ENCODE peak calls at places on chromosomes 12 and 14, in ten cellular contexts. E is HCT116; B is pancreas; H is hepatocyte; R is effector memory CD4-positive, alpha-beta T cell; W is AG04450; A is aorta; K is A549; Z is cardiac muscle cell; U is esophagus squamous epithelium. D is an unnamed sample.

GRCh38 chr14:49992901-49993335 is 100.0 kb downstream of the ARF6 start:
- DNase-seq in E (no peak), B (no peak), H (no peak), R (no peak), W (no peak), A (no peak), K (no peak), Z (peak), U (no peak), D (no peak)

GRCh38 chr14:99215277-99215676 is 56.7 kb downstream of the BCL11B start:
- DNase-seq in E (no peak), B (no peak), H (peak), R (no peak), W (no peak), A (peak), K (no peak), Z (peak), U (no peak), D (no peak)

GRCh38 chr14:63200035-63200740 is 4.1 kb upstream of the RHOJ start:
- DNase-seq in E (no peak), B (no peak), H (no peak), R (no peak), W (no peak), A (no peak), K (no peak), Z (no peak), U (no peak), D (no peak)

GRCh38 chr12:56629459-56630179 is 507 bp downstream of the BAZ2A start:
- DNase-seq in E (no peak), B (peak), H (peak), R (peak), W (no peak), A (no peak), K (peak), Z (peak), U (no peak), D (peak)

GRCh38 chr14:96639550-96639949 is 137.4 kb downstream of the PAPOLA start:
- DNase-seq in E (no peak), B (no peak), H (peak), R (no peak), W (no peak), A (peak), K (no peak), Z (no peak), U (no peak), D (no peak)

GRCh38 chr12:8953773-8954402 is 4.4 kb upstream of the M6PR start:
- DNase-seq in E (no peak), B (no peak), H (no peak), R (peak), W (no peak), A (no peak), K (no peak), Z (no peak), U (no peak), D (no peak)

GRCh38 chr12:93318720-93319522 is 58.8 kb upstream of the NUDT4 start:
- DNase-seq in E (no peak), B (no peak), H (no peak), R (no peak), W (no peak), A (no peak), K (no peak), Z (no peak), U (no peak), D (no peak)

GRCh38 chr12:124829008-124829707 is 34.5 kb downstream of the SCARB1 start:
- DNase-seq in E (no peak), B (no peak), H (peak), R (no peak), W (peak), A (no peak), K (peak), Z (peak), U (no peak), D (no peak)

GRCh38 chr14:101121399-101122113 is 218.0 kb upstream of the RTL1 start:
- DNase-seq in E (no peak), B (peak), H (no peak), R (no peak), W (no peak), A (no peak), K (no peak), Z (no peak), U (no peak), D (peak)

GRCh38 chr12:70364695-70365397 is 1.2 kb upstream of the KCNMB4 start:
- DNase-seq in E (no peak), B (no peak), H (no peak), R (no peak), W (no peak), A (no peak), K (peak), Z (no peak), U (no peak), D (peak)

GRCh38 chr14:47678157-47678556 is 2.8 kb upstream of the MDGA2 start:
- DNase-seq in E (no peak), B (no peak), H (no peak), R (no peak), W (no peak), A (no peak), K (no peak), Z (no peak), U (no peak), D (no peak)

GRCh38 chr14:50955373-50956043 is 11.2 kb upstream of the PYGL start:
- DNase-seq in E (peak), B (no peak), H (peak), R (no peak), W (peak), A (peak), K (peak), Z (peak), U (no peak), D (peak)

GRCh38 chr12:89507015-89507824 is 17.4 kb downstream of the GALNT4 start:
- DNase-seq in E (no peak), B (no peak), H (no peak), R (no peak), W (no peak), A (no peak), K (peak), Z (no peak), U (no peak), D (peak)

GRCh38 chr14:67999693-68000384 is 180.3 kb downstream of the RAD51B start:
- DNase-seq in E (peak), B (no peak), H (peak), R (no peak), W (no peak), A (no peak), K (peak), Z (peak), U (no peak), D (no peak)

GRCh38 chr12:124177276-124177950 is 117.5 kb upstream of the RFLNA start:
- DNase-seq in E (no peak), B (no peak), H (no peak), R (no peak), W (no peak), A (no peak), K (no peak), Z (no peak), U (no peak), D (no peak)

GRCh38 chr14:95237121-95237876 is 80.0 kb upstream of the DICER1 start:
- DNase-seq in E (no peak), B (no peak), H (no peak), R (no peak), W (no peak), A (no peak), K (no peak), Z (no peak), U (no peak), D (peak)

GRCh38 chr14:53355581-53356112 is 202.5 kb upstream of the DDHD1 start:
- DNase-seq in E (peak), B (no peak), H (peak), R (no peak), W (no peak), A (no peak), K (peak), Z (peak), U (no peak), D (no peak)

GRCh38 chr14:53358166-53358565 is 205.0 kb upstream of the DDHD1 start:
- DNase-seq in E (no peak), B (no peak), H (no peak), R (no peak), W (no peak), A (no peak), K (no peak), Z (no peak), U (no peak), D (no peak)

GRCh38 chr14:53354331-53354730 is 201.2 kb upstream of the DDHD1 start:
- DNase-seq in E (no peak), B (no peak), H (no peak), R (no peak), W (no peak), A (no peak), K (no peak), Z (no peak), U (no peak), D (no peak)

GRCh38 chr14:53360821-53361220 is 207.7 kb upstream of the DDHD1 start:
- DNase-seq in E (no peak), B (no peak), H (no peak), R (no peak), W (no peak), A (no peak), K (no peak), Z (no peak), U (no peak), D (no peak)

GRCh38 chr14:53356361-53357150 is 203.4 kb upstream of the DDHD1 start:
- DNase-seq in E (no peak), B (no peak), H (no peak), R (no peak), W (no peak), A (no peak), K (no peak), Z (no peak), U (no peak), D (no peak)
- H3K27ac ChIP-seq in E (peak), B (no peak), H (peak), R (no peak), W (no peak), A (no peak), K (no peak), Z (no peak), U (no peak), D (no peak)

GRCh38 chr14:58331111-58331510 is 32.8 kb downstream of the ARID4A start:
- DNase-seq in E (peak), B (peak), H (peak), R (peak), W (peak), A (peak), K (peak), Z (peak), U (peak), D (peak)
- H3K4me3 ChIP-seq in E (no peak), B (no peak), H (no peak), R (no peak), W (peak), A (no peak), K (no peak), Z (no peak), U (no peak), D (no peak)

GRCh38 chr12:91899056-91899455 is 246.6 kb downstream of the BTG1 start:
- DNase-seq in E (no peak), B (no peak), H (no peak), R (no peak), W (no peak), A (no peak), K (no peak), Z (no peak), U (no peak), D (no peak)

GRCh38 chr12:91900971-91901370 is 244.7 kb downstream of the BTG1 start:
- DNase-seq in E (no peak), B (no peak), H (no peak), R (no peak), W (no peak), A (no peak), K (no peak), Z (no peak), U (no peak), D (no peak)

GRCh38 chr12:91901675-91902074 is 244.0 kb downstream of the BTG1 start:
- DNase-seq in E (no peak), B (no peak), H (no peak), R (no peak), W (no peak), A (no peak), K (no peak), Z (no peak), U (no peak), D (no peak)

DNA sequence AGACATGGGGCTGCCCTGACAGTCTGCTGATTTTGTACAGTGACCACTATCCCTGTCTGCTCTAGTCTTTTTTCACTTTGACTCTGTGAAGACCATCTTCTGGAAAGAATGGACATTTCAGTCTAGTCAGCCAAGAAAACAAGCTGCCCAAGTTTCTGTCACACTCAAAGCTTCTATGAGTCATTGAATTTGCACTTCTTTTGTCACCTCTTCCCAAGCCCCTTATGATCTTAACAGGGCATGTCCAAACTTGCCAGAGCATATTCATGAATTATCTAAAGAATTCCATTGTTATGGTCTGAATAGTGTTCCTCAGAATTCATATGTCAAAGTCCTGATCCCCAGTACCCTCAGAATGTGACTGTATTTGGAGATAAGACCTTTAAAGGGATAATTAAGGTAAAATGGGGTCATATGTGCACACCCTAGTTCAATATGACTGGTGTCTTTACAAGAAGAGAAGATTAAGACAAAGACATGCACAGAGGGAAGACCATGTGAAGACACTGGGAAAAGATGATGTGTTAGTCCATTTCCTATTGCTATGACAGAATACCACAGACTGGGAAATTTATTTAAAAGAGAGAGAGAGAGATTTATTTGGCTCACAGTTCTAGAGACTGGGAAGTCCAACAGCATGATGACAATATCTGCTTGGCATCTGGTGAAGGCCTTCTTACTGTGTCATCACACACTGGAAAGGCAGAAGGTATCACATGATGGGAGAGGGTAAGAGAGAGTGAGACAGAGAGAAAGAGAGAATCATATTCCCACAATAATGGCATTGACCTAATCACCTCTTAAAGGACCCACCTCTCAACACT is 242.6 kb downstream of the BTG1 start:
- DNase-seq in E (no peak), B (no peak), H (no peak), R (no peak), W (no peak), A (no peak), K (no peak), Z (no peak), U (no peak), D (no peak)
- H3K27ac ChIP-seq in E (no peak), B (no peak), H (no peak), R (no peak), W (no peak), A (no peak), K (no peak), Z (peak), U (no peak), D (no peak)

GRCh38 chr14:66944872-66945271 is 244.4 kb upstream of the GARIN2 start:
- DNase-seq in E (peak), B (no peak), H (peak), R (no peak), W (no peak), A (no peak), K (no peak), Z (peak), U (no peak), D (no peak)
- H3K4me3 ChIP-seq in E (no peak), B (no peak), H (no peak), R (no peak), W (no peak), A (no peak), K (no peak), Z (no peak), U (no peak), D (no peak)

DNA sequence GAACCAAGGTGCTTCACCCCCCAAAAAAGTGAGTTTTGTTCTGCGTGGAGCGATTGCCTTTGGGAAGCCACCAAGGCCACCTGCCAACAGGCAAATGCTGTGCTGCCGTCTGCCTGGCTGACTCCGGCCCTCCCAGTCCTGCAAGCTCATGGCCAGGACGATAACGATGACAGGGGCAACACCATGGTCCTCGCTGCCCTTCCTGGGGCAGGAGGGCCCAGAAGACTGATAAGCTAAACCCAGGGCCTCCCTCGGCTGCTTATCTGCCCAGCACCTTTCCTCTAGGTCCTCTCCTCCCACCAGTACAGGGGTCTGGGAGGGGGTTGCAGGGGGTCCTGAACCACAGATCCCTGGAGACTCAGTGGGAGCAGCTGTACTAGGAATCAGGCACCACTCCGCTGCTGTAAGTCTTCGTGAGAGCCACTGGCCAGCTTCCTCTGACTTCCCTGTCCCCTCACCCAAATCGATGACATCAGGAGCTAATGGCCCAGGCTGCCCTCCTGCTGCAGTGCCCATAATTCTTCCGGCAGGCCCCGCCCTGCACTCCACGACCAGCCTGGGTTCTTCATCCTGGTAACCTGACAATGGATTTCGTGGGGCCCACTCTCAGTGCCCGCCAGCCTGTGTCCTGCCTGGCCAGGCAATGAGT is 5.2 kb downstream of the ANKRD9 start:
- DNase-seq in E (no peak), B (no peak), H (peak), R (no peak), W (no peak), A (no peak), K (no peak), Z (no peak), U (no peak), D (no peak)
- H3K27ac ChIP-seq in E (no peak), B (no peak), H (no peak), R (no peak), W (no peak), A (no peak), K (no peak), Z (peak), U (peak), D (no peak)